ENCODE peak calls at places on chromosomes 5 and 9, in eight cellular contexts. One of them, this sample, is unnamed.

GRCh38 chr5:143217065-143217803 is 186.3 kb downstream of the NR3C1 start:
- DNase-seq in stomach: no peak
- DNase-seq in upper lobe of left lung: no peak
- DNase-seq in K562: peak; percentile 29
- DNase-seq in transverse colon: no peak
- DNase-seq in GM12878: no peak
- DNase-seq in HepG2: peak; percentile 32
- DNase-seq in endothelial cell of umbilical vein: no peak
- DNase-seq in this sample: no peak

GRCh38 chr5:158463971-158464370 is 605.0 kb upstream of the CLINT1 start:
- DNase-seq in stomach: no peak
- DNase-seq in upper lobe of left lung: no peak
- DNase-seq in K562: no peak
- DNase-seq in transverse colon: peak; percentile 29
- DNase-seq in GM12878: no peak
- DNase-seq in HepG2: peak; percentile 39
- DNase-seq in endothelial cell of umbilical vein: no peak
- DNase-seq in this sample: no peak

GRCh38 chr9:97387504-97387886 is 24.4 kb upstream of the TDRD7 start:
- DNase-seq in stomach: no peak
- DNase-seq in upper lobe of left lung: no peak
- DNase-seq in K562: no peak
- DNase-seq in transverse colon: no peak
- DNase-seq in GM12878: no peak
- DNase-seq in HepG2: no peak
- DNase-seq in endothelial cell of umbilical vein: no peak
- DNase-seq in this sample: no peak

GRCh38 chr9:89491688-89492087 is 6.2 kb downstream of the SEMA4D start:
- DNase-seq in stomach: peak; percentile 22
- DNase-seq in upper lobe of left lung: no peak
- DNase-seq in K562: no peak
- DNase-seq in transverse colon: no peak
- DNase-seq in GM12878: no peak
- DNase-seq in HepG2: no peak
- DNase-seq in endothelial cell of umbilical vein: no peak
- DNase-seq in this sample: no peak

GRCh38 chr9:136225748-136226679 is 19.6 kb downstream of the QSOX2 start:
- DNase-seq in stomach: peak; percentile 74
- DNase-seq in upper lobe of left lung: peak; percentile 72
- DNase-seq in K562: peak; percentile 77
- DNase-seq in transverse colon: peak; percentile 72
- DNase-seq in GM12878: peak; percentile 31
- DNase-seq in HepG2: peak; percentile 44
- DNase-seq in endothelial cell of umbilical vein: peak; percentile 42
- DNase-seq in this sample: no peak

GRCh38 chr9:86282979-86283535 is 719 bp upstream of the ISCA1 start:
- DNase-seq in stomach: no peak
- DNase-seq in upper lobe of left lung: no peak
- DNase-seq in K562: no peak
- DNase-seq in transverse colon: no peak
- DNase-seq in GM12878: no peak
- DNase-seq in HepG2: no peak
- DNase-seq in endothelial cell of umbilical vein: no peak
- DNase-seq in this sample: no peak

GRCh38 chr5:1726469-1726865 is 73.2 kb downstream of the MRPL36 start:
- DNase-seq in stomach: peak; percentile 20
- DNase-seq in upper lobe of left lung: no peak
- DNase-seq in K562: no peak
- DNase-seq in transverse colon: no peak
- DNase-seq in GM12878: no peak
- DNase-seq in HepG2: no peak
- DNase-seq in endothelial cell of umbilical vein: no peak
- DNase-seq in this sample: no peak

GRCh38 chr9:133122935-133123611 is 2.0 kb upstream of the RALGDS start:
- DNase-seq in stomach: no peak
- DNase-seq in upper lobe of left lung: no peak
- DNase-seq in K562: peak; percentile 94
- DNase-seq in transverse colon: peak; percentile 30
- DNase-seq in GM12878: no peak
- DNase-seq in HepG2: no peak
- DNase-seq in endothelial cell of umbilical vein: no peak
- DNase-seq in this sample: no peak

GRCh38 chr5:157761690-157762611 is 18.4 kb downstream of the LSM11 start:
- DNase-seq in stomach: no peak
- DNase-seq in upper lobe of left lung: no peak
- DNase-seq in K562: peak; percentile 61
- DNase-seq in transverse colon: peak; percentile 8
- DNase-seq in GM12878: no peak
- DNase-seq in HepG2: peak; percentile 60
- DNase-seq in endothelial cell of umbilical vein: peak; percentile 67
- DNase-seq in this sample: no peak

GRCh38 chr5:77282337-77283027 is 72.0 kb downstream of the PDE8B start:
- DNase-seq in stomach: no peak
- DNase-seq in upper lobe of left lung: peak; percentile 27
- DNase-seq in K562: no peak
- DNase-seq in transverse colon: no peak
- DNase-seq in GM12878: no peak
- DNase-seq in HepG2: no peak
- DNase-seq in endothelial cell of umbilical vein: no peak
- DNase-seq in this sample: peak; percentile 85

GRCh38 chr5:122885038-122885517 is 39.7 kb downstream of the SNX24 start:
- DNase-seq in stomach: no peak
- DNase-seq in upper lobe of left lung: no peak
- DNase-seq in K562: no peak
- DNase-seq in transverse colon: no peak
- DNase-seq in GM12878: no peak
- DNase-seq in HepG2: no peak
- DNase-seq in endothelial cell of umbilical vein: no peak
- DNase-seq in this sample: no peak

GRCh38 chr5:122880170-122880689 is 34.8 kb downstream of the SNX24 start:
- DNase-seq in stomach: no peak
- DNase-seq in upper lobe of left lung: no peak
- DNase-seq in K562: no peak
- DNase-seq in transverse colon: no peak
- DNase-seq in GM12878: no peak
- DNase-seq in HepG2: no peak
- DNase-seq in endothelial cell of umbilical vein: no peak
- DNase-seq in this sample: no peak

GRCh38 chr5:122877518-122877917 is 32.1 kb downstream of the SNX24 start:
- DNase-seq in stomach: no peak
- DNase-seq in upper lobe of left lung: no peak
- DNase-seq in K562: no peak
- DNase-seq in transverse colon: no peak
- DNase-seq in GM12878: no peak
- DNase-seq in HepG2: no peak
- DNase-seq in endothelial cell of umbilical vein: no peak
- DNase-seq in this sample: no peak

GRCh38 chr5:122882836-122883235 is 37.4 kb downstream of the SNX24 start:
- DNase-seq in stomach: no peak
- DNase-seq in upper lobe of left lung: no peak
- DNase-seq in K562: no peak
- DNase-seq in transverse colon: no peak
- DNase-seq in GM12878: no peak
- DNase-seq in HepG2: no peak
- DNase-seq in endothelial cell of umbilical vein: no peak
- DNase-seq in this sample: no peak

GRCh38 chr5:122880749-122881148 is 35.3 kb downstream of the SNX24 start:
- DNase-seq in stomach: no peak
- DNase-seq in upper lobe of left lung: no peak
- DNase-seq in K562: no peak
- DNase-seq in transverse colon: no peak
- DNase-seq in GM12878: peak; percentile 26
- DNase-seq in HepG2: no peak
- DNase-seq in endothelial cell of umbilical vein: no peak
- DNase-seq in this sample: no peak
- TF ChIP-seq POLR2AphosphoS5 in stomach: no peak
- TF ChIP-seq POLR2AphosphoS5 in upper lobe of left lung: no peak
- TF ChIP-seq POLR2AphosphoS5 in K562: no peak
- TF ChIP-seq POLR2AphosphoS5 in transverse colon: no peak
- TF ChIP-seq POLR2AphosphoS5 in GM12878: no peak
- TF ChIP-seq POLR2AphosphoS5 in HepG2: no peak
- TF ChIP-seq POLR2AphosphoS5 in endothelial cell of umbilical vein: no peak
- TF ChIP-seq POLR2AphosphoS5 in this sample: no peak

DNA sequence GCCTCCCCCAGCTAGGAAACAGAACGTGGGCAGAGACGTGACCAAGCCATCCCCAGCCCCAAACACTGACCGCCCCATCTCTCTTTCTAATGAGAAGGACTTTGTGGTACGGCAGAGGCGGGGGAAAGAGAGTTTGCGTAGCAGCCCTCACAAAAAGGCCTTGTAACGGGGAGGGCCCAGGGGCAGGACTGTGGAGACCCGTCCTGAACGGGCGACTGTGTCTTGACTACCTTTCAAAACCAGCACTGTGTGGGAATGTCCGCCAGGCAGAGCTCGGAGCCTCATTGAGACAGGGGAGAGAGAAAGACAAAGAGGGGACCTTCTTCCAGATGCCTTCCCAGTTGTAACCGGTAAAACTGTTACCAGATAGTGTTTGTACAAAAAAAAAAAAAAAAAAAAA is 29.7 kb downstream of the CD180 start:
- DNase-seq in stomach: no peak
- DNase-seq in upper lobe of left lung: no peak
- DNase-seq in K562: no peak
- DNase-seq in transverse colon: no peak
- DNase-seq in GM12878: no peak
- DNase-seq in HepG2: no peak
- DNase-seq in endothelial cell of umbilical vein: no peak
- DNase-seq in this sample: no peak
- H3K4me3 ChIP-seq in stomach: peak overlapping the region; percentile 36
- H3K4me3 ChIP-seq in upper lobe of left lung: peak overlapping the region; percentile 30
- H3K4me3 ChIP-seq in K562: no peak overlapping the region
- H3K4me3 ChIP-seq in transverse colon: no peak overlapping the region
- H3K4me3 ChIP-seq in GM12878: no peak overlapping the region
- H3K4me3 ChIP-seq in HepG2: no peak overlapping the region
- H3K4me3 ChIP-seq in endothelial cell of umbilical vein: no peak overlapping the region
- H3K4me3 ChIP-seq in this sample: peak overlapping the region; percentile 38

DNA sequence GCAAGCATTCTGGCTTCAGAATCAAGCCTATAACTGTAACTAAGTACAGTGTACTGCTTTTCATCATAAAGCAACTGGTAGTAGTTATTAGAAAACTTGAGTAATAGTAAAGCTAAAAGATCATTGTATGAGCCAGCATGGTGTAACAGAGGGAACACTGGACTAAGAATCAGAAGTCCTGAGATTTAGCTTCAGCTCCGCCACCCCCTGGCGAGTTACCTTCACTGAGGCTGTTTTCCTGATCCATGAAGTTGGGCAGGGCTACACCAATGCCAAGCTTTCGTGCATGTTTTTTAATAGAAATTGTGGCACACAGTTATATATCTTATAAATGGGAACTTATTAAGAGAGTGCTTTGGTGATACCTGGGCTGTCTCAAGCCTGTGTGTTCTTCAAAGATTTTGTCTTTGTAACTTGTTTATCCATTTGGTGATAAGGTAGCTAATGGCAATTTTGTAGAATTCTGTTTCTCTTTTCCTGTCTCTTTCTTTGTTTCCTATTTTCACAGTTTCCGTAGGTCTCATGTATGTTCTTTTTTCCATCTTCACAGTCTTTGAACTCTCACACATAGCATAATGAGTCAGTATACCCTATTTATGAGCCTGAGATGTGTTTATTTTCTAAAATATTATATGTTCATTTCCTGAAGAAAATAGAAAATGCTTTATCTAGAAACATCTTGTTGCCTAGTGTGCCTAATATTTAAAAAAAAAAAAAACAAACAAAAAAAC is 102.3 kb downstream of the GDNF start:
- DNase-seq in stomach: no peak
- DNase-seq in upper lobe of left lung: no peak
- DNase-seq in K562: no peak
- DNase-seq in transverse colon: no peak
- DNase-seq in GM12878: no peak
- DNase-seq in HepG2: no peak
- DNase-seq in endothelial cell of umbilical vein: peak; percentile 72
- DNase-seq in this sample: no peak
- TF ChIP-seq POLR2A in stomach: no peak
- TF ChIP-seq POLR2A in upper lobe of left lung: no peak
- TF ChIP-seq POLR2A in K562: no peak
- TF ChIP-seq POLR2A in transverse colon: no peak
- TF ChIP-seq POLR2A in GM12878: no peak
- TF ChIP-seq POLR2A in HepG2: no peak
- TF ChIP-seq POLR2A in endothelial cell of umbilical vein: no peak
- TF ChIP-seq POLR2A in this sample: no peak

GRCh38 chr9:95089257-95089873 is 228.1 kb downstream of the FANCC start:
- DNase-seq in stomach: no peak
- DNase-seq in upper lobe of left lung: no peak
- DNase-seq in K562: no peak
- DNase-seq in transverse colon: no peak
- DNase-seq in GM12878: no peak
- DNase-seq in HepG2: no peak
- DNase-seq in endothelial cell of umbilical vein: no peak
- DNase-seq in this sample: no peak

GRCh38 chr9:95088421-95089161 is 228.9 kb downstream of the FANCC start:
- DNase-seq in stomach: no peak
- DNase-seq in upper lobe of left lung: no peak
- DNase-seq in K562: no peak
- DNase-seq in transverse colon: no peak
- DNase-seq in GM12878: no peak
- DNase-seq in HepG2: no peak
- DNase-seq in endothelial cell of umbilical vein: no peak
- DNase-seq in this sample: no peak

GRCh38 chr9:95090871-95091573 is 226.5 kb downstream of the FANCC start:
- DNase-seq in stomach: no peak
- DNase-seq in upper lobe of left lung: no peak
- DNase-seq in K562: no peak
- DNase-seq in transverse colon: no peak
- DNase-seq in GM12878: no peak
- DNase-seq in HepG2: no peak
- DNase-seq in endothelial cell of umbilical vein: no peak
- DNase-seq in this sample: no peak

GRCh38 chr9:95091574-95091970 is 225.9 kb downstream of the FANCC start:
- DNase-seq in stomach: no peak
- DNase-seq in upper lobe of left lung: no peak
- DNase-seq in K562: no peak
- DNase-seq in transverse colon: no peak
- DNase-seq in GM12878: no peak
- DNase-seq in HepG2: no peak
- DNase-seq in endothelial cell of umbilical vein: no peak
- DNase-seq in this sample: no peak

DNA sequence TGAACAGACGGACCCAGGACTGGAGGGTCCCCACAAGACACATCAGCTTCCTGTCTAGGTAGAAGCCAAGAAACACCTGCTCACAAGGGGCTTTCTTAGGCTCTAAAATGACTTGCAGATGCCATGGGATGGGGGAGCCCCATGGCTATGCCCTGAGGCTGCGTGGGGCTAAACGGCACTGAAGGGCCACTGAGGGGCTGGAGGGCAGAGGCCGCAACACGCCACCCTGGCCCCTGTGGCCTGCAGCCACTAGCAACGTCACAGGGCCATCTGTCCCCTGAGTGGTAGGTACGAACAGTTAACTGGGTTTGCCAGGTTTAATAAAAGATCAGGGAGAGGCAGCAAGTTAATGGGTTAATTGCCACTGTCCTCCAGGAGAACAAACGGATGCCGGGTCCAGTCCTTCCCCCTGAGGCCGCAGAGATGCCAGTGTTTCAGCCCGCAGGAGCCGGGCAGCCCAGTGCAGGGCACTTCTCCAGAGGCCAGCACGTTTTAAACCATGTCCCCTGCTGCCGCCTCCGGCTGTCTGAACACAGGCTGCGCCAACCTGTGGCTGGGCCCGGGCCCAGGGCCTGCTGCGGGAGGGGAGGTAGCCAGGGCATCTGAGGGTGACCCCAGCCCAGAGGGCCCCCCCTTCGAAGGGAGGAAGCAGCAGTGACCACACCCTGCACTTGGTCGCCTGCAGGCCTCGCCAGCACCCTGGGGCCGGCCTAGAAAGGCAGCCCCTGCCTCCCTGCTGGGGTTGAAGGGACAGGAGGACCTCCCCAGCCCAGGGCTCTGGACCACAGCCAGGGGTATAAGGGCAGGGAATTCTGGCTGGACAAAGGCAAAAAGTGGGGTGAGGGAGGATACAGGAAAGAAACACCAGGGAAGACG is 227.4 kb downstream of the FANCC start:
- DNase-seq in stomach: peak; percentile 64
- DNase-seq in upper lobe of left lung: peak; percentile 78
- DNase-seq in K562: no peak
- DNase-seq in transverse colon: no peak
- DNase-seq in GM12878: no peak
- DNase-seq in HepG2: no peak
- DNase-seq in endothelial cell of umbilical vein: no peak
- DNase-seq in this sample: no peak
- TF ChIP-seq POLR2AphosphoS5 in stomach: no peak
- TF ChIP-seq POLR2AphosphoS5 in upper lobe of left lung: no peak
- TF ChIP-seq POLR2AphosphoS5 in K562: no peak
- TF ChIP-seq POLR2AphosphoS5 in transverse colon: no peak
- TF ChIP-seq POLR2AphosphoS5 in GM12878: no peak
- TF ChIP-seq POLR2AphosphoS5 in HepG2: no peak
- TF ChIP-seq POLR2AphosphoS5 in endothelial cell of umbilical vein: no peak
- TF ChIP-seq POLR2AphosphoS5 in this sample: peak; percentile 43

This sample was measured in esophagus muscularis mucosa.